ENCODE peak calls at places on chromosomes 7 and 10, in ten cellular contexts. R is uterus, M is PC-3, L is sigmoid colon, P is ovary, X is psoas muscle, O is spleen, Y is tibial artery, B is heart right ventricle, H is upper lobe of left lung. V is an unnamed sample.

GRCh38 chr7:135291809-135292253 is 58.2 kb downstream of the STRA8 start:
- DNase-seq in R (no peak), M (peak; percentile 93), L (no peak), P (no peak), X (no peak), O (no peak), Y (no peak), B (no peak), H (no peak), V (peak; percentile 28)

GRCh38 chr10:3292601-3293000 is 120.0 kb upstream of the PITRM1 start:
- DNase-seq in R (peak; percentile 63), M (no peak), L (no peak), P (no peak), X (no peak), O (no peak), Y (no peak), B (no peak), H (no peak), V (no peak)

GRCh38 chr7:102125127-102125561 is 161.5 kb upstream of the SH2B2 start:
- DNase-seq in R (peak; percentile 67), M (peak; percentile 91), L (peak; percentile 88), P (no peak), X (peak; percentile 62), O (peak; percentile 67), Y (peak; percentile 77), B (peak; percentile 56), H (peak; percentile 81), V (peak; percentile 49)

GRCh38 chr7:155788616-155789000 is 23.7 kb downstream of the SHH start:
- DNase-seq in R (no peak), M (no peak), L (peak; percentile 51), P (no peak), X (no peak), O (peak; percentile 73), Y (no peak), B (no peak), H (no peak), V (no peak)

GRCh38 chr7:636396-636795 is 90.1 kb upstream of the DNAAF5 start:
- DNase-seq in R (no peak), M (peak; percentile 71), L (no peak), P (no peak), X (no peak), O (no peak), Y (no peak), B (no peak), H (no peak), V (peak; percentile 47)

GRCh38 chr10:101839421-101840063 is 4.1 kb downstream of the KCNIP2 start:
- DNase-seq in R (peak; percentile 37), M (peak; percentile 2), L (no peak), P (no peak), X (peak; percentile 44), O (peak; percentile 93), Y (no peak), B (peak; percentile 57), H (peak; percentile 93), V (peak; percentile 56)

GRCh38 chr10:128519581-128519980 is 393.4 kb upstream of the MKI67 start:
- DNase-seq in R (no peak), M (no peak), L (no peak), P (no peak), X (no peak), O (no peak), Y (no peak), B (no peak), H (no peak), V (no peak)

GRCh38 chr10:91683976-91684375 is 51.1 kb upstream of the PPP1R3C start:
- DNase-seq in R (no peak), M (peak; percentile 86), L (no peak), P (no peak), X (no peak), O (no peak), Y (no peak), B (no peak), H (no peak), V (no peak)

GRCh38 chr7:37109853-37110252 is 338.8 kb downstream of the ELMO1 start:
- DNase-seq in R (no peak), M (no peak), L (no peak), P (no peak), X (no peak), O (no peak), Y (no peak), B (no peak), H (no peak), V (peak; percentile 28)

GRCh38 chr10:43395571-43396060 is 13.4 kb downstream of the HNRNPF start:
- DNase-seq in R (peak; percentile 21), M (no peak), L (peak; percentile 68), P (no peak), X (no peak), O (peak; percentile 84), Y (no peak), B (no peak), H (peak; percentile 83), V (no peak)

GRCh38 chr7:11959121-11959520 is 127.1 kb upstream of the THSD7A start:
- DNase-seq in R (no peak), M (no peak), L (no peak), P (no peak), X (no peak), O (no peak), Y (no peak), B (no peak), H (no peak), V (no peak)

GRCh38 chr10:955127-955819 is 23.8 kb upstream of the LARP4B start:
- DNase-seq in R (no peak), M (no peak), L (peak; percentile 49), P (no peak), X (no peak), O (no peak), Y (no peak), B (no peak), H (no peak), V (no peak)

GRCh38 chr7:112892263-112892662 is 102.1 kb upstream of the TMEM168 start:
- DNase-seq in R (no peak), M (peak; percentile 38), L (no peak), P (no peak), X (no peak), O (no peak), Y (no peak), B (no peak), H (no peak), V (peak; percentile 58)

GRCh38 chr7:55124989-55125875 is 106.4 kb downstream of the EGFR start:
- DNase-seq in R (no peak), M (no peak), L (no peak), P (no peak), X (no peak), O (no peak), Y (no peak), B (no peak), H (no peak), V (no peak)

GRCh38 chr10:73649876-73650536 is 5.8 kb downstream of the SYNPO2L start:
- DNase-seq in R (no peak), M (no peak), L (no peak), P (no peak), X (no peak), O (no peak), Y (no peak), B (no peak), H (no peak), V (no peak)

GRCh38 chr7:27175005-27175625 is 995 bp upstream of the HOXA10 start:
- DNase-seq in R (peak; percentile 54), M (peak; percentile 89), L (peak; percentile 87), P (no peak), X (no peak), O (peak; percentile 34), Y (peak; percentile 37), B (no peak), H (no peak), V (no peak)
- H3K4me3 ChIP-seq in R (peak overlapping the region; percentile 58), M (peak overlapping the region; percentile 84), L (peak overlapping the region; percentile 83), P (peak overlapping the region; percentile 53), X (peak overlapping the region; percentile 79), O (no peak overlapping the region), Y (peak overlapping the region; percentile 91), B (no peak overlapping the region), H (no peak overlapping the region), V (no peak overlapping the region)

DNA sequence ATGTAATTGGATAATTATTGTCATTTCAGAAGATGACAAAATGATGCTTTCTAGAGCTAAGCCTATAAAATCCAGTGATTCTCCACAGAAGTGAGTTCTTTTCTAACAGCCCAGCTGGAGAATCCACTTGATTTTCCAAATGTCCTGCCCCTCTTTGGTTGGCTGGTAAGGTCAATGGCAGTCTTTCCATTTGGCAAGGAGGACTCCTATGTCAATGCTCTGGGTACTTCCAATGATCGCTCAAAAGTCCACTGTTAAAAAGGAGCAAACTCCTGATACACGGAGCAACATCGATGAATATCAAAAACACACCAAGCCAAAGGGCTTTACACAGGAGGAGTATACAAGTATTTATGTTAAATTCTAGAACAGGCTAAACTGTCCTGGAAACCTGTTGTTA is 57.8 kb downstream of the STK17A start:
- DNase-seq in R (no peak), M (no peak), L (no peak), P (no peak), X (no peak), O (no peak), Y (no peak), B (no peak), H (no peak), V (no peak)
- H3K27ac ChIP-seq in R (peak overlapping the region; percentile 66), M (peak overlapping the region; percentile 55), L (peak overlapping the region; percentile 35), P (no peak overlapping the region), X (no peak overlapping the region), O (peak overlapping the region; percentile 22), Y (peak overlapping the region; percentile 58), B (peak overlapping the region; percentile 56), H (peak overlapping the region; percentile 57), V (peak overlapping the region; percentile 74)

DNA sequence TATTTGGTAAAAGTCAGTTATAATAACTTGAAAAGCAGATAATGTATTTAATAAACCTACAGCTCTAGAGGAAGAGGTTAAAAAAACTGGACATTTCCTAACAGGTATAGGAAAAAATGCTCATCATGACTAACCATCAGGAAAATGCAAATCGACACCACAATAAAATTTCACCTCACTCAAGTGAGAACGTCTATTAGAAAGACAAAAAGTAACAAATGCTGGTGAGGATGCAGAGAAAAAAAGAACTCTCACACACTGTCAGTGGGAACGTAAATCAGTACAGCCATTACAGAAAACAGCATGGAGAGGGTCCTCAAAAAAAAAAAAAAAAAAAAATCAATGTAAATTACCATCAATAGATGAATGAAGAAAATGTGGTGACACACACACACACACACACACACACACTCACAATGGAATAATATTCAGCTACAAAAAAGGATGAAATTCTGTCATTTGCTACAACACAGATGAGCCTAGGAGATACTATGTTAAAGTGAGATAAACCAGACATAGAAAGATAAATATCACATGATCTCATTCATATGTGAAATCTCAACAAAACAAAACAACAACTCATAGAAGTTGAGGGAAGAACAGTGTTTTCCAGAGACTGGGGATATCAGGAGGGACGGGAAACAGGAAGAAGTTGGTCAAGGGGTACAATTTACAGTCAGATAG is 20.1 kb downstream of the EPC1 start:
- DNase-seq in R (no peak), M (peak; percentile 57), L (no peak), P (no peak), X (no peak), O (no peak), Y (no peak), B (no peak), H (no peak), V (no peak)
- H3K4me1 ChIP-seq in R (peaks cover 3% of the 10 kb centered on the region), M (peaks cover 31% of the 10 kb centered on the region), L (peaks cover 97% of the 10 kb centered on the region), P (peaks cover 18% of the 10 kb centered on the region), X (peaks cover 72% of the 10 kb centered on the region), O (peaks cover 51% of the 10 kb centered on the region), Y (peaks cover 44% of the 10 kb centered on the region), B (peaks cover 65% of the 10 kb centered on the region), H (peaks cover 43% of the 10 kb centered on the region), V (peaks cover 22% of the 10 kb centered on the region)

DNA sequence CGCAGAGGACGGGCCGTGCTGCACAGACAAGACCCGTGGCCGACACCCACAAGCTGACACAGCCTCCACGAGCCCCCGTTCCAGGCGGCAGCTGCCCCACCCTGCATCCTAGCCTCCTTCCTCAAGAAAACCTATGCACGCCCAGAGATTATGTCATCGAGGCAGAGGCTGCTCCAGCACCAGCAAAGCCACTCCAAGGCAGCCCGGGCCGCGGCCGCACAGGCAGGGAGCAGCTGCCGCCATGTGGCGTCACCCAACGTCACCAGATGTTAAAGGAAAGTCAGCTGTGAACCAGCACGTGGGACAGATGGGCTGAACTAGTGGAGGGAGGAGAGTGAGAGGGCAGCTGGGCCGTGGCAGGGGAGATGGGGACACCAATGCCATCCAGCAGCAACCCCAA is 59.8 kb downstream of the STK32C start:
- DNase-seq in R (no peak), M (no peak), L (no peak), P (no peak), X (no peak), O (no peak), Y (no peak), B (no peak), H (peak; percentile 68), V (peak; percentile 9)
- H3K4me3 ChIP-seq in R (no peak overlapping the region), M (peak overlapping the region; percentile 75), L (no peak overlapping the region), P (no peak overlapping the region), X (no peak overlapping the region), O (no peak overlapping the region), Y (no peak overlapping the region), B (no peak overlapping the region), H (no peak overlapping the region), V (no peak overlapping the region)

V was measured in cardiac muscle cell.